ENCODE peak calls at places on chromosomes 6 and 20, in nine cellular contexts. One of them, this sample, is unnamed.

GRCh38 chr6:161369339-161369738 is 95.5 kb upstream of the AGPAT4 start:
- DNase-seq in lung: no peak
- DNase-seq in body of pancreas: peak; percentile 39
- DNase-seq in IMR-90: peak; percentile 81
- DNase-seq in colonic mucosa: no peak
- DNase-seq in CD4-positive, alpha-beta T cell: no peak
- DNase-seq in fibroblast of lung: peak; percentile 90
- DNase-seq in stomach: no peak
- DNase-seq in pancreas: no peak
- DNase-seq in this sample: no peak

GRCh38 chr6:32432050-32432450 is 7.6 kb upstream of the HLA-DRA start:
- DNase-seq in lung: no peak
- DNase-seq in body of pancreas: no peak
- DNase-seq in IMR-90: peak; percentile 30
- DNase-seq in colonic mucosa: no peak
- DNase-seq in CD4-positive, alpha-beta T cell: no peak
- DNase-seq in fibroblast of lung: peak; percentile 10
- DNase-seq in stomach: no peak
- DNase-seq in pancreas: no peak
- DNase-seq in this sample: no peak

GRCh38 chr6:1197309-1197708 is 114.6 kb upstream of the FOXQ1 start:
- DNase-seq in lung: no peak
- DNase-seq in body of pancreas: no peak
- DNase-seq in IMR-90: no peak
- DNase-seq in colonic mucosa: no peak
- DNase-seq in CD4-positive, alpha-beta T cell: no peak
- DNase-seq in fibroblast of lung: no peak
- DNase-seq in stomach: no peak
- DNase-seq in pancreas: no peak
- DNase-seq in this sample: no peak

GRCh38 chr6:135540207-135540877 is 42.8 kb upstream of the AHI1 start:
- DNase-seq in lung: no peak
- DNase-seq in body of pancreas: no peak
- DNase-seq in IMR-90: peak; percentile 62
- DNase-seq in colonic mucosa: no peak
- DNase-seq in CD4-positive, alpha-beta T cell: no peak
- DNase-seq in fibroblast of lung: peak; percentile 49
- DNase-seq in stomach: no peak
- DNase-seq in pancreas: no peak
- DNase-seq in this sample: peak; percentile 7

GRCh38 chr20:23528867-23529431 is 38.0 kb downstream of the CST8 start:
- DNase-seq in lung: no peak
- DNase-seq in body of pancreas: no peak
- DNase-seq in IMR-90: no peak
- DNase-seq in colonic mucosa: no peak
- DNase-seq in CD4-positive, alpha-beta T cell: no peak
- DNase-seq in fibroblast of lung: no peak
- DNase-seq in stomach: no peak
- DNase-seq in pancreas: no peak
- DNase-seq in this sample: no peak

GRCh38 chr6:138347840-138348239 is 29.9 kb upstream of the SMIM28 start:
- DNase-seq in lung: no peak
- DNase-seq in body of pancreas: no peak
- DNase-seq in IMR-90: no peak
- DNase-seq in colonic mucosa: no peak
- DNase-seq in CD4-positive, alpha-beta T cell: no peak
- DNase-seq in fibroblast of lung: no peak
- DNase-seq in stomach: no peak
- DNase-seq in pancreas: no peak
- DNase-seq in this sample: no peak

GRCh38 chr6:44237021-44237812 is 9.7 kb upstream of the HSP90AB1 start:
- DNase-seq in lung: peak; percentile 92
- DNase-seq in body of pancreas: peak; percentile 99
- DNase-seq in IMR-90: peak; percentile 97
- DNase-seq in colonic mucosa: peak; percentile 96
- DNase-seq in CD4-positive, alpha-beta T cell: peak; percentile 56
- DNase-seq in fibroblast of lung: peak; percentile 96
- DNase-seq in stomach: peak; percentile 95
- DNase-seq in pancreas: peak; percentile 97
- DNase-seq in this sample: peak; percentile 93

GRCh38 chr6:136647363-136647763 is 97.1 kb upstream of the MAP7 start:
- DNase-seq in lung: no peak
- DNase-seq in body of pancreas: peak; percentile 65
- DNase-seq in IMR-90: peak; percentile 97
- DNase-seq in colonic mucosa: no peak
- DNase-seq in CD4-positive, alpha-beta T cell: peak; percentile 13
- DNase-seq in fibroblast of lung: peak; percentile 96
- DNase-seq in stomach: peak; percentile 41
- DNase-seq in pancreas: no peak
- DNase-seq in this sample: no peak

GRCh38 chr6:13296536-13296997 is 31.8 kb downstream of the TBC1D7 start:
- DNase-seq in lung: no peak
- DNase-seq in body of pancreas: no peak
- DNase-seq in IMR-90: no peak
- DNase-seq in colonic mucosa: no peak
- DNase-seq in CD4-positive, alpha-beta T cell: no peak
- DNase-seq in fibroblast of lung: no peak
- DNase-seq in stomach: no peak
- DNase-seq in pancreas: no peak
- DNase-seq in this sample: no peak

GRCh38 chr6:39088331-39088730 is 26.7 kb downstream of the SAYSD1 start:
- DNase-seq in lung: peak; percentile 51
- DNase-seq in body of pancreas: peak; percentile 57
- DNase-seq in IMR-90: peak; percentile 68
- DNase-seq in colonic mucosa: no peak
- DNase-seq in CD4-positive, alpha-beta T cell: no peak
- DNase-seq in fibroblast of lung: peak; percentile 54
- DNase-seq in stomach: no peak
- DNase-seq in pancreas: no peak
- DNase-seq in this sample: no peak

GRCh38 chr6:19988555-19988954 is 151.4 kb downstream of the ID4 start:
- DNase-seq in lung: no peak
- DNase-seq in body of pancreas: no peak
- DNase-seq in IMR-90: peak; percentile 9
- DNase-seq in colonic mucosa: no peak
- DNase-seq in CD4-positive, alpha-beta T cell: no peak
- DNase-seq in fibroblast of lung: peak; percentile 17
- DNase-seq in stomach: no peak
- DNase-seq in pancreas: no peak
- DNase-seq in this sample: no peak

GRCh38 chr6:166502453-166502852 is 84.0 kb downstream of the RAMACL start:
- DNase-seq in lung: no peak
- DNase-seq in body of pancreas: no peak
- DNase-seq in IMR-90: no peak
- DNase-seq in colonic mucosa: no peak
- DNase-seq in CD4-positive, alpha-beta T cell: no peak
- DNase-seq in fibroblast of lung: no peak
- DNase-seq in stomach: no peak
- DNase-seq in pancreas: no peak
- DNase-seq in this sample: no peak

GRCh38 chr20:43022568-43022967 is 167.1 kb downstream of the PTPRT start:
- DNase-seq in lung: no peak
- DNase-seq in body of pancreas: no peak
- DNase-seq in IMR-90: no peak
- DNase-seq in colonic mucosa: no peak
- DNase-seq in CD4-positive, alpha-beta T cell: no peak
- DNase-seq in fibroblast of lung: no peak
- DNase-seq in stomach: no peak
- DNase-seq in pancreas: no peak
- DNase-seq in this sample: no peak

GRCh38 chr6:128808856-128809255 is 74.1 kb upstream of the LAMA2 start:
- DNase-seq in lung: no peak
- DNase-seq in body of pancreas: no peak
- DNase-seq in IMR-90: no peak
- DNase-seq in colonic mucosa: no peak
- DNase-seq in CD4-positive, alpha-beta T cell: no peak
- DNase-seq in fibroblast of lung: no peak
- DNase-seq in stomach: no peak
- DNase-seq in pancreas: no peak
- DNase-seq in this sample: no peak

GRCh38 chr6:128807577-128807976 is 75.4 kb upstream of the LAMA2 start:
- DNase-seq in lung: no peak
- DNase-seq in body of pancreas: no peak
- DNase-seq in IMR-90: peak; percentile 60
- DNase-seq in colonic mucosa: no peak
- DNase-seq in CD4-positive, alpha-beta T cell: no peak
- DNase-seq in fibroblast of lung: peak; percentile 45
- DNase-seq in stomach: no peak
- DNase-seq in pancreas: no peak
- DNase-seq in this sample: no peak

GRCh38 chr6:128801621-128802020 is 81.3 kb upstream of the LAMA2 start:
- DNase-seq in lung: no peak
- DNase-seq in body of pancreas: no peak
- DNase-seq in IMR-90: no peak
- DNase-seq in colonic mucosa: no peak
- DNase-seq in CD4-positive, alpha-beta T cell: no peak
- DNase-seq in fibroblast of lung: no peak
- DNase-seq in stomach: no peak
- DNase-seq in pancreas: no peak
- DNase-seq in this sample: no peak

GRCh38 chr6:128803911-128804310 is 79.0 kb upstream of the LAMA2 start:
- DNase-seq in lung: no peak
- DNase-seq in body of pancreas: peak; percentile 6
- DNase-seq in IMR-90: peak; percentile 90
- DNase-seq in colonic mucosa: no peak
- DNase-seq in CD4-positive, alpha-beta T cell: no peak
- DNase-seq in fibroblast of lung: peak; percentile 78
- DNase-seq in stomach: no peak
- DNase-seq in pancreas: no peak
- DNase-seq in this sample: no peak

GRCh38 chr6:128806274-128806673 is 76.7 kb upstream of the LAMA2 start:
- DNase-seq in lung: no peak
- DNase-seq in body of pancreas: no peak
- DNase-seq in IMR-90: no peak
- DNase-seq in colonic mucosa: no peak
- DNase-seq in CD4-positive, alpha-beta T cell: no peak
- DNase-seq in fibroblast of lung: no peak
- DNase-seq in stomach: no peak
- DNase-seq in pancreas: no peak
- DNase-seq in this sample: no peak
- H3K27ac ChIP-seq in lung: no peak overlapping the region
- H3K27ac ChIP-seq in body of pancreas: no peak overlapping the region
- H3K27ac ChIP-seq in IMR-90: no peak overlapping the region
- H3K27ac ChIP-seq in colonic mucosa: no peak overlapping the region
- H3K27ac ChIP-seq in CD4-positive, alpha-beta T cell: no peak overlapping the region
- H3K27ac ChIP-seq in fibroblast of lung: no peak overlapping the region
- H3K27ac ChIP-seq in stomach: no peak overlapping the region
- H3K27ac ChIP-seq in pancreas: no peak overlapping the region
- H3K27ac ChIP-seq in this sample: no peak overlapping the region

GRCh38 chr6:158852312-158853071 is 33.3 kb upstream of the EZR start:
- DNase-seq in lung: no peak
- DNase-seq in body of pancreas: no peak
- DNase-seq in IMR-90: no peak
- DNase-seq in colonic mucosa: peak; percentile 28
- DNase-seq in CD4-positive, alpha-beta T cell: no peak
- DNase-seq in fibroblast of lung: peak; percentile 18
- DNase-seq in stomach: no peak
- DNase-seq in pancreas: peak; percentile 54
- DNase-seq in this sample: no peak
- H3K27ac ChIP-seq in lung: no peak overlapping the region
- H3K27ac ChIP-seq in body of pancreas: peak overlapping the region; percentile 87
- H3K27ac ChIP-seq in IMR-90: no peak overlapping the region
- H3K27ac ChIP-seq in colonic mucosa: peak overlapping the region; percentile 77
- H3K27ac ChIP-seq in CD4-positive, alpha-beta T cell: peak overlapping the region; percentile 86
- H3K27ac ChIP-seq in fibroblast of lung: no peak overlapping the region
- H3K27ac ChIP-seq in stomach: peak overlapping the region; percentile 93
- H3K27ac ChIP-seq in pancreas: peak overlapping the region; percentile 64
- H3K27ac ChIP-seq in this sample: peak overlapping the region; percentile 18

GRCh38 chr20:5070570-5070969 is 49.2 kb downstream of the PCNA start:
- DNase-seq in lung: no peak
- DNase-seq in body of pancreas: no peak
- DNase-seq in IMR-90: no peak
- DNase-seq in colonic mucosa: no peak
- DNase-seq in CD4-positive, alpha-beta T cell: no peak
- DNase-seq in fibroblast of lung: no peak
- DNase-seq in stomach: no peak
- DNase-seq in pancreas: no peak
- DNase-seq in this sample: no peak

GRCh38 chr20:5070081-5070480 is 49.7 kb downstream of the PCNA start:
- DNase-seq in lung: no peak
- DNase-seq in body of pancreas: no peak
- DNase-seq in IMR-90: no peak
- DNase-seq in colonic mucosa: no peak
- DNase-seq in CD4-positive, alpha-beta T cell: no peak
- DNase-seq in fibroblast of lung: no peak
- DNase-seq in stomach: no peak
- DNase-seq in pancreas: no peak
- DNase-seq in this sample: no peak

GRCh38 chr20:5074050-5074674 is 45.6 kb downstream of the PCNA start:
- DNase-seq in lung: no peak
- DNase-seq in body of pancreas: no peak
- DNase-seq in IMR-90: no peak
- DNase-seq in colonic mucosa: no peak
- DNase-seq in CD4-positive, alpha-beta T cell: no peak
- DNase-seq in fibroblast of lung: no peak
- DNase-seq in stomach: no peak
- DNase-seq in pancreas: no peak
- DNase-seq in this sample: no peak

GRCh38 chr20:5072756-5073153 is 47.0 kb downstream of the PCNA start:
- DNase-seq in lung: no peak
- DNase-seq in body of pancreas: no peak
- DNase-seq in IMR-90: no peak
- DNase-seq in colonic mucosa: no peak
- DNase-seq in CD4-positive, alpha-beta T cell: no peak
- DNase-seq in fibroblast of lung: no peak
- DNase-seq in stomach: no peak
- DNase-seq in pancreas: no peak
- DNase-seq in this sample: no peak

GRCh38 chr20:5073154-5074049 is 46.4 kb downstream of the PCNA start:
- DNase-seq in lung: peak; percentile 87
- DNase-seq in body of pancreas: peak; percentile 91
- DNase-seq in IMR-90: peak; percentile 22
- DNase-seq in colonic mucosa: peak; percentile 96
- DNase-seq in CD4-positive, alpha-beta T cell: no peak
- DNase-seq in fibroblast of lung: peak; percentile 61
- DNase-seq in stomach: peak; percentile 97
- DNase-seq in pancreas: peak; percentile 94
- DNase-seq in this sample: peak; percentile 96
- H3K27ac ChIP-seq in lung: no peak overlapping the region
- H3K27ac ChIP-seq in body of pancreas: peak overlapping the region; percentile 56
- H3K27ac ChIP-seq in IMR-90: no peak overlapping the region
- H3K27ac ChIP-seq in colonic mucosa: peak overlapping the region; percentile 81
- H3K27ac ChIP-seq in CD4-positive, alpha-beta T cell: no peak overlapping the region
- H3K27ac ChIP-seq in fibroblast of lung: peak overlapping the region; percentile 8
- H3K27ac ChIP-seq in stomach: peak overlapping the region; percentile 66
- H3K27ac ChIP-seq in pancreas: peak overlapping the region; percentile 52
- H3K27ac ChIP-seq in this sample: peak overlapping the region; percentile 28

GRCh38 chr20:50099565-50099991 is 13.4 kb downstream of the UBE2V1 start:
- DNase-seq in lung: no peak
- DNase-seq in body of pancreas: no peak
- DNase-seq in IMR-90: no peak
- DNase-seq in colonic mucosa: no peak
- DNase-seq in CD4-positive, alpha-beta T cell: no peak
- DNase-seq in fibroblast of lung: no peak
- DNase-seq in stomach: no peak
- DNase-seq in pancreas: no peak
- DNase-seq in this sample: no peak
- H3K27ac ChIP-seq in lung: no peak overlapping the region
- H3K27ac ChIP-seq in body of pancreas: no peak overlapping the region
- H3K27ac ChIP-seq in IMR-90: peak overlapping the region; percentile 46
- H3K27ac ChIP-seq in colonic mucosa: no peak overlapping the region
- H3K27ac ChIP-seq in CD4-positive, alpha-beta T cell: no peak overlapping the region
- H3K27ac ChIP-seq in fibroblast of lung: no peak overlapping the region
- H3K27ac ChIP-seq in stomach: no peak overlapping the region
- H3K27ac ChIP-seq in pancreas: no peak overlapping the region
- H3K27ac ChIP-seq in this sample: no peak overlapping the region